ENCODE peak calls at places on chromosomes 1 and 21, in five cellular contexts. H, I, P, E and S are unnamed samples.

GRCh38 chr1:6447818-6448748 is 17.9 kb downstream of the TNFRSF25 start:
- DNase-seq in E (no peak), H (peak; percentile 82), I (no peak), P (no peak), S (no peak)

GRCh38 chr1:200856716-200857352 is 15.9 kb upstream of the GPR25 start:
- DNase-seq in E (no peak), P (no peak), I (no peak), H (no peak), S (peak; percentile 84)

GRCh38 chr21:41894922-41895557 is 15.9 kb upstream of the PRDM15 start:
- DNase-seq in P (no peak), E (no peak), H (no peak), I (no peak), S (peak; percentile 93)

GRCh38 chr21:14918542-14918941 is 146.3 kb downstream of the NRIP1 start:
- DNase-seq in H (no peak), P (no peak), I (no peak), E (no peak), S (no peak)

GRCh38 chr1:66354311-66354922 is 179.5 kb upstream of the SGIP1 start:
- DNase-seq in I (no peak), P (no peak), H (no peak), E (no peak), S (peak; percentile 48)

GRCh38 chr1:148309940-148310500 is 157.9 kb upstream of the NBPF11 start:
- DNase-seq in H (no peak), I (peak; percentile 16), E (no peak), P (no peak), S (no peak)

GRCh38 chr1:40878906-40879305 is 16.7 kb upstream of the CITED4 start:
- DNase-seq in E (no peak), I (no peak), H (no peak), P (no peak), S (no peak)

GRCh38 chr1:187244623-187245022 is 415.9 kb downstream of the PLA2G4A start:
- DNase-seq in E (no peak), P (no peak), H (no peak), I (peak; percentile 54), S (no peak)

GRCh38 chr1:113913312-113913668 is 8.2 kb downstream of the DCLRE1B start:
- DNase-seq in H (no peak), E (no peak), P (no peak), I (no peak), S (no peak)

GRCh38 chr1:97093742-97094141 is 372.2 kb downstream of the PTBP2 start:
- DNase-seq in H (no peak), P (no peak), I (peak; percentile 39), E (no peak), S (peak; percentile 25)

GRCh38 chr1:12734651-12735050 is 11.3 kb upstream of the CFAP107 start:
- DNase-seq in I (no peak), H (no peak), P (no peak), E (no peak), S (no peak)

GRCh38 chr1:186330758-186331157 is 44.3 kb downstream of the TPR start:
- DNase-seq in I (no peak), P (no peak), E (no peak), H (peak; percentile 16), S (peak; percentile 6)

GRCh38 chr1:82225407-82226197 is 424.9 kb downstream of the ADGRL2 start:
- DNase-seq in P (peak; percentile 12), E (no peak), H (no peak), I (peak; percentile 77), S (peak; percentile 37)

GRCh38 chr1:44587796-44588460 is 86.4 kb downstream of the TMEM53 start:
- DNase-seq in P (no peak), E (no peak), H (no peak), I (peak; percentile 2), S (no peak)

GRCh38 chr1:45037456-45037855 is 25.4 kb downstream of the UROD start:
- DNase-seq in H (no peak), E (no peak), I (no peak), P (no peak), S (peak; percentile 39)

GRCh38 chr1:111856411-111857135 is 100.9 kb downstream of the DDX20 start:
- DNase-seq in H (peak; percentile 40), P (no peak), I (no peak), E (no peak), S (no peak)

GRCh38 chr1:151371744-151372410 is 628 bp downstream of the SELENBP1 start:
- DNase-seq in H (no peak), I (no peak), E (no peak), P (no peak), S (no peak)

GRCh38 chr1:111987502-111987901 is 2.0 kb downstream of the KCND3 start:
- DNase-seq in I (no peak), H (no peak), E (no peak), P (no peak), S (no peak)

GRCh38 chr1:198399452-198399851 is 141.0 kb downstream of the ATP6V1G3 start:
- DNase-seq in E (no peak), I (no peak), P (no peak), H (no peak), S (no peak)

GRCh38 chr1:24941566-24941965 is 11.5 kb upstream of the RUNX3 start:
- DNase-seq in H (no peak), I (no peak), P (no peak), E (no peak), S (no peak)
- H3K27me3 ChIP-seq in H (no peaks in the 10 kb centered on the region), I (peaks cover 4% of the 10 kb centered on the region), P (no peaks in the 10 kb centered on the region), E (no peaks in the 10 kb centered on the region), S (no peaks in the 10 kb centered on the region)

GRCh38 chr1:48294656-48295055 is 72.1 kb downstream of the SLC5A9 start:
- DNase-seq in I (peak; percentile 84), P (no peak), H (no peak), E (no peak), S (no peak)
- H3K27ac ChIP-seq in I (no peak overlapping the region), P (no peak overlapping the region), H (no peak overlapping the region), E (no peak overlapping the region), S (no peak overlapping the region)

GRCh38 chr1:50420283-50420682 is 3.0 kb downstream of the DMRTA2 start:
- DNase-seq in H (peak; percentile 5), P (no peak), I (no peak), E (no peak), S (no peak)

GRCh38 chr1:50420689-50421365 is 2.4 kb downstream of the DMRTA2 start:
- DNase-seq in P (no peak), H (peak; percentile 88), E (no peak), I (no peak), S (no peak)

GRCh38 chr1:50421768-50422674 is 1.2 kb downstream of the DMRTA2 start:
- DNase-seq in E (no peak), P (no peak), H (peak; percentile 43), I (no peak), S (no peak)

GRCh38 chr1:50422675-50422945 is 633 bp downstream of the DMRTA2 start:
- DNase-seq in I (no peak), P (no peak), H (no peak), E (no peak), S (no peak)

GRCh38 chr1:50421366-50421748 is 1.9 kb downstream of the DMRTA2 start:
- DNase-seq in P (no peak), E (no peak), I (no peak), H (no peak), S (no peak)
- H3K4me3 ChIP-seq in P (no peak overlapping the region), E (no peak overlapping the region), I (no peak overlapping the region), H (peak overlapping the region; percentile 36), S (no peak overlapping the region)

GRCh38 chr1:27632387-27633297 is 2.3 kb downstream of the FGR start:
- DNase-seq in I (no peak), H (no peak), E (no peak), P (peak; percentile 94), S (no peak)

GRCh38 chr1:27633640-27634165 is 1.3 kb downstream of the FGR start:
- DNase-seq in H (no peak), E (no peak), I (no peak), P (no peak), S (no peak)

GRCh38 chr1:27634982-27635362 is at the start of gene FGR:
- DNase-seq in H (no peak), E (no peak), I (no peak), P (no peak), S (no peak)

GRCh38 chr1:27634166-27634981 is 611 bp downstream of the FGR start:
- DNase-seq in H (peak; percentile 45), I (no peak), P (no peak), E (no peak), S (no peak)

DNA sequence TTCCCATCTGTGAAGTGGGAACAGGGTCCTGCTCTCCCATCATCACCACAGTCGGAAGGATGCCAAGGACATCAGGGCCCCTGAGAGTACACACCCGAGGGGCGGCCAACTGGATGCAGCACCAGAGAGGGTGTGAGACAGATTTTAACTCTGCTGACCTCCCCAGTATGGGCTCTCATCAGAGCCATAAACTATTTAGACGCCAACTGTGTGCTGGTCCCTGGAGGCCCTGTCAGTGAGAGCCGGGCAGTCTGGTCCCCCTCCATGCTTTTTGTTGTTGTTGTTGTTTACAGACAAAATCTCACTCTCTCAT is 1.7 kb downstream of the FGR start:
- DNase-seq in P (no peak), I (no peak), E (no peak), H (no peak), S (no peak)
- H3K27me3 ChIP-seq in P (no peaks in the 10 kb centered on the region), I (no peaks in the 10 kb centered on the region), E (peaks cover 8% of the 10 kb centered on the region), H (peaks cover 55% of the 10 kb centered on the region), S (peaks cover 12% of the 10 kb centered on the region)

DNA sequence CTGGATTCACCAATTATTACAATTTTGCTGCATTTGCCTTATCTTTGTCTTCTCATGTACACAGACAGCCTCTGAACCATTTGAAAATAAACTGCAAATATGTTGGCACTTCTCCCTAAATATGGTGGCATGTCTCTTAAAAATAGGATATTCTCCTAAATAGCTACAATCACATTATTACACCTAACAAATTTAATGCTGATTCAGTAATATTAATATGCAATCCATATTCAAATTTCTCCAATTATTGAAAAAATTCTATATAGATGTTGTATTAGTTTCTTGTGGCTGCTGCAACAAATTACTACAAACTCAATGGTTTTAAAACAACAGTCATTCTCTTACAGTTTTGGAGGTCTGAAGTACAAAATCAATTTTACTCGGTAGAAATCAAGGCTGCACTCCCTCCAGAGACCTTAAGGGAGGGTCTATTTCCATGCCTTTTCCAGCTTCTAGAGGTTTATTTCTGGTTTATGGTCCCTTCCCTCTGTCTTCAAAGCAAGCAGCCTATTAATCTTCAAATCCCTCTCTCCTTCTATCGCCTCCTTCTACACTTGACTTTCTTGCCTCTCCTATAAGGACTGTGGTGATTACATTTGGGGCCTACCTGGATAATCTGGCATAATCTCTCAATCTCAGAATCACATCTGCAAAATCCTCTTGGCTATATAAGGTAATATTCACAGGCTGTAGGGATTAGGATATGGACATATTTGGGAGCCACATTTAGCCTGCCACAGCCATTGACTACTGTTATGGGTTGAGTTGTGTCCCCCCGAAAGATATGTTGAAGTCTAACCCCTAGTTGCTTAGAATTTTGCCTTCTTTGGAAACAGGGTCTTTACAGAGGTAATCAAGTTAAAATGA is 52.5 kb upstream of the BOLA1 start:
- DNase-seq in E (no peak), H (peak; percentile 0), P (no peak), I (no peak), S (no peak)
- H3K27ac ChIP-seq in E (peak overlapping the region; percentile 83), H (no peak overlapping the region), P (peak overlapping the region; percentile 52), I (no peak overlapping the region), S (no peak overlapping the region)

DNA sequence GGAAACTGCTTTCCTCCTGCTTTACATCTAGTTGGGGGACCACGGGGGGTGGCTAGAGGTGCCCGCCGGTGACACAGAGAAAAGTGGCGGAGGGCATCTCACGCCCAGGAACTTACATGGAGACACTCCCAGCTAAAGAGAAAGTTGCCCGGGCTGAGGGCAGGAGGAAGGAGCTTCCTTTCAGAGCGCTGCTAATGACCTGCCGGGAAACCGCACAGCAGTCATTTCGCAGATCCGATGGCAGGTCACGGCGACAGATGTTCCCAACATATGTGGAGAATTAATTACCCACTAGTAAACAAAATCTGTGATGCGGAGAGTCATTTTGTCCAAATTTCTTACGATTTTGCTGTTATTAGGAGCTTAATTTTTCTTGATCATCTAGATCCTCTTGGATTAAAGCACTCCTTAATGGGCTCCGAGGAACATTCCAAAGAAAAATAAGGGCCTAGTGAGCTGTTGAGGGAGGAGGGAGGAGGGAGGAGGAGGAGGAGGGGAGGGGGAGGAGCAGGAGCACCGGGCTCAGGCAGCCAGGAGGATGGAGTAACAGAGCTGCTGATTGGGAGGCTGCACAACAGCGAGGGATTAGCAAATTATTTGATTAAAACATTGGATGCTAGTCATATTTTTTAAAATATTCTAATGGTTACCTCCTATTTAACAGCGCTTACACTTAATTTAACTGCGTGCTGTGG is 302.2 kb upstream of the RRP15 start:
- DNase-seq in P (no peak), H (peak; percentile 7), E (no peak), I (no peak), S (no peak)
- H3K4me3 ChIP-seq in P (no peak overlapping the region), H (no peak overlapping the region), E (no peak overlapping the region), I (no peak overlapping the region), S (no peak overlapping the region)